ENCODE peak calls at places on chromosomes 5 and 9, in six cellular contexts. K is lower lobe of right lung; S is cardiac muscle cell; W is uterus; A is CD8-positive, alpha-beta T cell; E is upper lobe of right lung. T is an unnamed sample.
A peak's percentile ranks its signal among the peaks of the same experiment; 100 is the strongest.

GRCh38 chr5:166493627-166494026 is 1797.8 kb upstream of the WWC1 start:
- DNase-seq in K (no peak), S (peak; percentile 89), W (no peak), A (no peak), E (no peak), T (no peak)

GRCh38 chr5:63686938-63687337 is 275.3 kb downstream of the HTR1A start:
- DNase-seq in K (no peak), S (no peak), W (no peak), A (no peak), E (no peak), T (no peak)

GRCh38 chr5:166571668-166572067 is 1719.8 kb upstream of the WWC1 start:
- DNase-seq in K (no peak), S (no peak), W (no peak), A (no peak), E (no peak), T (no peak)

GRCh38 chr9:136608331-136609159 is 54.2 kb upstream of the EGFL7 start:
- DNase-seq in K (no peak), S (no peak), W (no peak), A (no peak), E (no peak), T (no peak)

GRCh38 chr5:79936644-79937216 is 54.3 kb downstream of the MTX3 start:
- DNase-seq in K (no peak), S (peak; percentile 11), W (no peak), A (no peak), E (no peak), T (no peak)

GRCh38 chr5:141846031-141846430 is 32.2 kb downstream of the PCDH1 start:
- DNase-seq in K (no peak), S (peak; percentile 73), W (no peak), A (no peak), E (no peak), T (no peak)

GRCh38 chr5:135386096-135386495 is 12.9 kb downstream of the MACROH2A1 start:
- DNase-seq in K (no peak), S (peak; percentile 32), W (no peak), A (no peak), E (no peak), T (peak; percentile 49)

GRCh38 chr9:135671591-135672041 is 8.5 kb downstream of the LCN9 start:
- DNase-seq in K (no peak), S (no peak), W (no peak), A (no peak), E (peak; percentile 51), T (no peak)

GRCh38 chr5:34717426-34718327 is 61.5 kb downstream of the RAI14 start:
- DNase-seq in K (no peak), S (peak; percentile 88), W (peak; percentile 38), A (no peak), E (no peak), T (no peak)

GRCh38 chr9:123866497-123866896 is 63.4 kb downstream of the DENND1A start:
- DNase-seq in K (no peak), S (peak; percentile 80), W (no peak), A (no peak), E (no peak), T (no peak)

GRCh38 chr9:105662184-105663104 is at the start of gene TAL2:
- DNase-seq in K (no peak), S (no peak), W (no peak), A (no peak), E (no peak), T (no peak)

GRCh38 chr5:1241509-1242080 is 16.4 kb downstream of the SLC6A18 start:
- DNase-seq in K (no peak), S (no peak), W (no peak), A (no peak), E (no peak), T (peak; percentile 66)

GRCh38 chr9:91734371-91734981 is 215.6 kb downstream of the ROR2 start:
- DNase-seq in K (peak; percentile 73), S (peak; percentile 75), W (peak; percentile 79), A (peak; percentile 42), E (peak; percentile 83), T (no peak)

GRCh38 chr5:176500511-176500910 is 36.7 kb downstream of the RNF44 start:
- DNase-seq in K (no peak), S (no peak), W (no peak), A (no peak), E (no peak), T (no peak)

GRCh38 chr9:116087751-116088194 is 65.8 kb upstream of the PAPPA start:
- DNase-seq in K (no peak), S (peak; percentile 59), W (no peak), A (no peak), E (no peak), T (no peak)

GRCh38 chr5:127967323-127967982 is 116.1 kb upstream of the SLC12A2 start:
- DNase-seq in K (no peak), S (no peak), W (no peak), A (no peak), E (no peak), T (no peak)

DNA sequence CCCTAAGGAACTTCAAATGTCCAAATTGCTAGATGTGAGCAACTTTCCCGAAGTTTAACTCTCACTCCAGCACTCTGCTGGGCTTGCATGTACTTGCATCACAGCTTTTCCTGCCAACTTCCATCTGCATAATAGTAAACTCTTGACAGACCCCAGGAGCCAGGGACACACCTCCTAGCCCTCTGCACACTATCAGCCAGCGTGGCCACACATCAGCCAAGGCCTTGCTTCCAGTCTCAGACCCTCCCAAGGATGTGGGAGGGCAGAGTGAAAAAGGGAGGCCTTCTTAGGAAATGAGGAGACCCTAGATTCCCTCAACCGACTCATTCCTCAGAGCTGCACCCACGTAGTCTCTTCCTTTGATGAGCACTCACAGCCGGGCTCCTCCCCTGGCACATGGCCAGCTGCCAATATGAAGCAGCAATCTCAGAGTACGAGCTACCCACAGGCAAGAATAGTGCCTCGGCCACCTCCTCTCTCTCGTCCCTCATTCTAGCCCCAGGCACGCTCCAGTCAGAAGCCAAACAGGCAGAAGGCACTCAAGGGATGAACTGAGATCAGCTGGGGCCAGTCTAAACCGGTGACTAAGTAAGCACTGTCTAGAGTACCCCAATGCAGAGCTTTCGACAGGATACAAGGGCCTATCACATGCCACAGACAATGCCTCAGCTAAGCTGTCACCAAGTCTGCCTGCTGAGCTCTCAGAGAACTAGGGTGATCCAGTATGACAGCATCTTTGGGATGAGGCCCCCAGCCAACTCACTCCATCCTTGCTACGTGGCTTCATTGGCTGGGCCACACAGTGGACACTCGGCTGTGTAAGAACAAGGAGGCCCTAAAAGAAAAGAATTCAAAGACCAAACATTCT is 2.3 kb downstream of the P4HA2 start:
- DNase-seq in K (no peak), S (peak; percentile 96), W (peak; percentile 88), A (peak; percentile 46), E (peak; percentile 69), T (peak; percentile 44)
- H3K4me3 ChIP-seq in K (peak overlapping the region; percentile 89), S (no peak overlapping the region), W (no peak overlapping the region), A (no peak overlapping the region), E (peak overlapping the region; percentile 87), T (peak overlapping the region; percentile 74)

GRCh38 chr9:35731415-35732184 is 395 bp downstream of the TLN1 start:
- DNase-seq in K (no peak), S (no peak), W (no peak), A (no peak), E (no peak), T (no peak)
- TF ChIP-seq CTCF in K (no peak), S (no peak), W (no peak), A (no peak), E (no peak), T (peak; percentile 21)

DNA sequence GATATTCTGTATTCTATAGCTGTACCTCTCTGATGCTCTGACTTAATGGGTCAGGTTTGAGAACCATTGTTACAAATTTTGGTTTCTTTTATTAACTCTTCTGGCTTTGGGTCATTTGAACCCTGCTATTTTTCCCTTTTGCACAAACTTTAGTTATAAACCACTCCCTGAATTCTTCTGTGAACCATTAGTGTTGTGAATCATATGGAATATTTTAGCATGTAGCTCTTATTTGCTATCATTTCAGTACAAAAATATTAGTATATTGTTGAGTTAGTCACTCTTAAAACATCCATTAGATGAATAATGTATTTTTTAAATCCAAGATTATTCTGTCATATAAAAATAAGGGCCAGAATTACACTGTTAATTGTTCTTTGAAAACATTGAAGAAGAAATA is 51.2 kb downstream of the FER start:
- DNase-seq in K (no peak), S (no peak), W (no peak), A (no peak), E (no peak), T (no peak)
- H3K4me1 ChIP-seq in K (no peaks in the 10 kb centered on the region), S (no peaks in the 10 kb centered on the region), W (no peaks in the 10 kb centered on the region), A (no peaks in the 10 kb centered on the region), E (no peaks in the 10 kb centered on the region), T (no peaks in the 10 kb centered on the region)

DNA sequence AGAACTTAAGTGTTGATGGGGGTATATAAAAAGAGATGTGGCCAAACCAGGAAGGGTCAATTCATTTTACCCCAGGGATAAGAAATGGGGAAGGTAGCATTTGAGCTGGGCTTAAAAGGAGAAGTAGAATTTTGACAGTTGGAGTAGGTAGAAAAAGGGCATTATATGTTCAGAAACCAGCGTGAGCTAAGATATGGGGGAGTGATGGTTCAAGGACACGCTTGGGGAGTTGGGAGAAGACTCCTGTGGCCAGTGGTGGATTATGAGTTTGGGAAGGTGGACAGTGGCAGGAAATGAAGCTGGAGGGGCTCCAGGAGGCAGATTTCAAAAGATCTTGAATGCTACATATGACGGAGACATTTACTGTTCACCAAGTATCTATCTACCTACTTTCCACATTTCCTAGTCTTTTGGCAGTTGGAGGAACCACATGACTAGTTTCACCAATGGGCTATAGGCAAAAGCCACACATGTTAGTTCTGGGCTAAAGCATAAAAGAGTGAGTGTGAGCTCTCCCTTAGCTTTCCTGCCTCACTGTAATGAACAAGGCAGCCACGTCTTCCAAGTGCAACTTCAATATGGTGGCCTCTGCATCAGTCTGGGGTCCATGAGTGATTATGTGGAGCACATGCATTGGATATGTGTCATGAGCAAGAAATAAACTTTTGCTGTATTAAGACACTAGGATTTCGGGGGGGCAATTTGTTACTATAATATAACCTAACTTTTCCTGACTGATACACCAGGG is 15.7 kb upstream of the GSN start:
- DNase-seq in K (no peak), S (no peak), W (no peak), A (no peak), E (no peak), T (no peak)
- H3K4me3 ChIP-seq in K (no peak overlapping the region), S (no peak overlapping the region), W (no peak overlapping the region), A (no peak overlapping the region), E (no peak overlapping the region), T (no peak overlapping the region)

DNA sequence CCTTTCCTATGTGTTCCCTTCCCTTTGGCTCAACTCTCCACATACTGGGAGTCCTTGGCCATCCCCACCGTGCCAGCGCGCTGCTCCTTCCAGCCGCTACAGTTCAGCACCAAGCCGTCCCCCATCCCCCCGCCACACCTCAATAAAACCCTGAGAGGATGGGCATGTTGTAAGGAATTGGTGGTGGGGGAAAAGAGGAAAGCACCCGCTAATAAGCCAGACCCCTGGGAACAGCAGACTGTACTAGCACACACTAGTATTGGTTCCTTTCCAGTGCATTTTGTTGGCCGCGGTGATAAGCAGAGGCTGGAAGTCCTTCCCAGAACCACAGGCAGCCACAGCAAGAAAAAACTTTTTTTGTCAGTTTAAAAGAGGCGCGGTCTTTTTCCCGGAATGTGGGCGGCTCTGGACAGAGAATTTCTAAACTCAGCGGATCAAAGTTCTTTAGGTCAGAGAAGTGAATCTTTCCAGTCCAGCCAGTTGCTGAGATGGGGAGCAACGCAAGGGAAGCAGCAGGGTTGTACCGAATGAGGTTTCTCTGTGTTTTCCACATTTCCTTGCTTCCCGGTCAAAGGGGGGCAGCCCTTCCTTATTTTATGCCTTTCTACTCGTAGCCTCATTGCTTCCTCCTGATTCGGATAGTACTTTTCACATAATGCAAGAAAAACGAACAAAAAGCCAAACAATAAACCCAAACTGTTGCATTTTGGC is 2.1 kb downstream of the CHSY3 start:
- DNase-seq in K (no peak), S (peak; percentile 71), W (peak; percentile 13), A (no peak), E (peak; percentile 47), T (peak; percentile 48)
- TF ChIP-seq CTCF in K (no peak), S (peak; percentile 36), W (no peak), A (no peak), E (no peak), T (no peak)

GRCh38 chr9:2448193-2448738 is 173.3 kb upstream of the VLDLR start:
- DNase-seq in K (no peak), S (no peak), W (no peak), A (no peak), E (no peak), T (no peak)
- H3K4me1 ChIP-seq in K (no peaks in the 10 kb centered on the region), S (no peaks in the 10 kb centered on the region), W (no peaks in the 10 kb centered on the region), A (no peaks in the 10 kb centered on the region), E (no peaks in the 10 kb centered on the region), T (no peaks in the 10 kb centered on the region)